ENCODE peak calls at places on chromosomes 2 and 18, in five cellular contexts. One of them, this sample, is unnamed.

GRCh38 chr2:109322646-109323045 is 193.6 kb downstream of the SH3RF3 start:
- DNase-seq in neural crest cell: no peak
- DNase-seq in Calu3: no peak
- DNase-seq in activated B cell treated with CpG ODN at 0.5 μM for 24 hours: no peak
- DNase-seq in heart left ventricle: no peak
- DNase-seq in this sample: no peak

GRCh38 chr2:227511239-227511930 is 39.4 kb downstream of the AGFG1 start:
- DNase-seq in neural crest cell: no peak
- DNase-seq in Calu3: no peak
- DNase-seq in activated B cell treated with CpG ODN at 0.5 μM for 24 hours: no peak
- DNase-seq in heart left ventricle: no peak
- DNase-seq in this sample: no peak

GRCh38 chr18:58045265-58046086 is 1.4 kb downstream of the NEDD4L start:
- DNase-seq in neural crest cell: peak
- DNase-seq in Calu3: peak
- DNase-seq in activated B cell treated with CpG ODN at 0.5 μM for 24 hours: peak
- DNase-seq in heart left ventricle: peak
- DNase-seq in this sample: peak

GRCh38 chr2:6538607-6539006 is 327.1 kb downstream of the CMPK2 start:
- DNase-seq in neural crest cell: no peak
- DNase-seq in Calu3: no peak
- DNase-seq in activated B cell treated with CpG ODN at 0.5 μM for 24 hours: no peak
- DNase-seq in heart left ventricle: no peak
- DNase-seq in this sample: no peak

GRCh38 chr2:12169060-12169406 is 422.6 kb downstream of the LPIN1 start:
- DNase-seq in neural crest cell: no peak
- DNase-seq in Calu3: no peak
- DNase-seq in activated B cell treated with CpG ODN at 0.5 μM for 24 hours: no peak
- DNase-seq in heart left ventricle: peak
- DNase-seq in this sample: no peak

GRCh38 chr2:64374686-64375085 is 79.3 kb upstream of the LGALSL start:
- DNase-seq in neural crest cell: no peak
- DNase-seq in Calu3: no peak
- DNase-seq in activated B cell treated with CpG ODN at 0.5 μM for 24 hours: no peak
- DNase-seq in heart left ventricle: peak
- DNase-seq in this sample: no peak

GRCh38 chr2:170820647-170821630 is 4.3 kb downstream of the GAD1 start:
- DNase-seq in neural crest cell: no peak
- DNase-seq in Calu3: no peak
- DNase-seq in activated B cell treated with CpG ODN at 0.5 μM for 24 hours: no peak
- DNase-seq in heart left ventricle: no peak
- DNase-seq in this sample: no peak

GRCh38 chr2:100767224-100767653 is 52.7 kb upstream of the NPAS2 start:
- DNase-seq in neural crest cell: no peak
- DNase-seq in Calu3: no peak
- DNase-seq in activated B cell treated with CpG ODN at 0.5 μM for 24 hours: no peak
- DNase-seq in heart left ventricle: no peak
- DNase-seq in this sample: no peak

GRCh38 chr2:168072626-168073303 is 174.6 kb downstream of the STK39 start:
- DNase-seq in neural crest cell: no peak
- DNase-seq in Calu3: no peak
- DNase-seq in activated B cell treated with CpG ODN at 0.5 μM for 24 hours: no peak
- DNase-seq in heart left ventricle: no peak
- DNase-seq in this sample: no peak

GRCh38 chr2:230319211-230319862 is 7.7 kb upstream of the SP140L start:
- DNase-seq in neural crest cell: no peak
- DNase-seq in Calu3: no peak
- DNase-seq in activated B cell treated with CpG ODN at 0.5 μM for 24 hours: no peak
- DNase-seq in heart left ventricle: no peak
- DNase-seq in this sample: no peak

GRCh38 chr2:41830600-41830999 is 217.2 kb upstream of the PKDCC start:
- DNase-seq in neural crest cell: no peak
- DNase-seq in Calu3: no peak
- DNase-seq in activated B cell treated with CpG ODN at 0.5 μM for 24 hours: no peak
- DNase-seq in heart left ventricle: no peak
- DNase-seq in this sample: no peak

GRCh38 chr2:30421551-30422436 is 25.3 kb upstream of the LCLAT1 start:
- DNase-seq in neural crest cell: peak
- DNase-seq in Calu3: no peak
- DNase-seq in activated B cell treated with CpG ODN at 0.5 μM for 24 hours: no peak
- DNase-seq in heart left ventricle: peak
- DNase-seq in this sample: no peak

GRCh38 chr2:33670392-33670937 is 71.4 kb upstream of the FAM98A start:
- DNase-seq in neural crest cell: no peak
- DNase-seq in Calu3: no peak
- DNase-seq in activated B cell treated with CpG ODN at 0.5 μM for 24 hours: no peak
- DNase-seq in heart left ventricle: no peak
- DNase-seq in this sample: no peak
- TF ChIP-seq CTCF in neural crest cell: peak
- TF ChIP-seq CTCF in Calu3: no peak
- TF ChIP-seq CTCF in activated B cell treated with CpG ODN at 0.5 μM for 24 hours: no peak
- TF ChIP-seq CTCF in heart left ventricle: no peak
- TF ChIP-seq CTCF in this sample: no peak

DNA sequence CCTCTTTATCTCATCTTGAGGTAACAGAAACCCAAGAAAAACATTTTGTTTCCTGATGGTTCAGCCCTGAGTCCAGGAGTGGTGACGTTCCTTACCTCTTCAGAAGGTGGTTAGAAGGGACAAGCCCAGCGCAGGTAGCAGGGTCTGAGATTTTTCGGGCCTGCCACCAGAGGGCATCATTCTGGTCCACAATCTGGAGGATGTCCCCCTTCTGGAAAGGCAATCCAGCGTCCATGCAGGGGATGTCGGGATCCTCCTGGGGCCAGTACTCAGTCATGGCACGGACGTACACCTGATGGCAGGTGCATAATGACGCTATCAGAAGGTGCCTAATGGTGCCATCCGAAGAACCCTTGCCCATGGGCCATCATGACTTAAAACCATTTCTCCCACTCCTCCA is 17.7 kb downstream of the MPP4 start:
- DNase-seq in neural crest cell: peak
- DNase-seq in Calu3: peak
- DNase-seq in activated B cell treated with CpG ODN at 0.5 μM for 24 hours: no peak
- DNase-seq in heart left ventricle: no peak
- DNase-seq in this sample: no peak
- TF ChIP-seq CTCF in neural crest cell: peak
- TF ChIP-seq CTCF in Calu3: peak
- TF ChIP-seq CTCF in activated B cell treated with CpG ODN at 0.5 μM for 24 hours: no peak
- TF ChIP-seq CTCF in heart left ventricle: peak
- TF ChIP-seq CTCF in this sample: no peak

GRCh38 chr2:26569216-26570082 is 71.7 kb downstream of the CIB4 start:
- DNase-seq in neural crest cell: no peak
- DNase-seq in Calu3: no peak
- DNase-seq in activated B cell treated with CpG ODN at 0.5 μM for 24 hours: no peak
- DNase-seq in heart left ventricle: no peak
- DNase-seq in this sample: no peak

GRCh38 chr2:26570083-26570430 is 71.1 kb downstream of the CIB4 start:
- DNase-seq in neural crest cell: no peak
- DNase-seq in Calu3: no peak
- DNase-seq in activated B cell treated with CpG ODN at 0.5 μM for 24 hours: no peak
- DNase-seq in heart left ventricle: no peak
- DNase-seq in this sample: no peak

GRCh38 chr2:26567534-26567933 is 73.6 kb downstream of the CIB4 start:
- DNase-seq in neural crest cell: no peak
- DNase-seq in Calu3: no peak
- DNase-seq in activated B cell treated with CpG ODN at 0.5 μM for 24 hours: no peak
- DNase-seq in heart left ventricle: no peak
- DNase-seq in this sample: peak

GRCh38 chr2:26566081-26566375 is 75.1 kb downstream of the CIB4 start:
- DNase-seq in neural crest cell: no peak
- DNase-seq in Calu3: no peak
- DNase-seq in activated B cell treated with CpG ODN at 0.5 μM for 24 hours: no peak
- DNase-seq in heart left ventricle: no peak
- DNase-seq in this sample: no peak

DNA sequence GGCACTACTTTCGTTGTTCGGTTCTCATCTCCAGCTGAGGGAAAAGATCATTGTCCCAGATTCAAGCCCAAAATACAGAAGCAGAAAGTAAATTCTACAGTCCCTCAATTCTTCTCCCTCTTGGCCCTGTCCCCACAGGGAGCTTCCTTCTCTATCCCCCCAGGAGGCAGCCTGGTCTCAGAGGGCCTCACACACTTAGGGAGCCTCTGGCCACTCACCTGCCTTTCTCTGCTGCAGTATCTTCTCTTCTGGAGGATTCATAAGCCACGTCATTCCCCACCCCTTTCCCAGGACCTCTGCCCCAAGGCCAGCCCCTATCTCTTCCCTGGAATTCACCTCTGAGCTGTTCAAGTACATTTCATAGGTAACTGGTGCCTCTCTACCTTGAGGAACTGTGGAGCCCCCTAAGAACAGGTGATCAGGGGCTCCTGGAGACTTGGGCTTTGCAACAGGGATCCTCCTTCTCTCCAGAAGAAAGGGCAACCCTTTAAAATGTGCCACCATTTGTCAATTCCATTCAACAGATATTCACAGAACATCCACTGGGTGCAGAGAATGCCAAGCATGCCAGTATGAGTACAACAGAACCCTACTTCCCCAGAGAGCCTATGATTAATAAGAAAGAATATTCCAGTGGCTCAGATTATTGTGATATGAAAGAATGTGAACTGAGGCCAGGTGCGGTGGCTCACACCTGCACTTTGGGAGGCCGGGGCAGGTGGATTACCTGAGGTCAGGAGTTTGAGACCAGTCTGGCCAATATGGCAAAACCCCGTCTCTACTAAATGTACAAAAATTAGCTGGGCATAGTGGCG is 72.9 kb downstream of the CIB4 start:
- DNase-seq in neural crest cell: no peak
- DNase-seq in Calu3: no peak
- DNase-seq in activated B cell treated with CpG ODN at 0.5 μM for 24 hours: no peak
- DNase-seq in heart left ventricle: no peak
- DNase-seq in this sample: no peak
- TF ChIP-seq CTCF in neural crest cell: no peak
- TF ChIP-seq CTCF in Calu3: no peak
- TF ChIP-seq CTCF in activated B cell treated with CpG ODN at 0.5 μM for 24 hours: no peak
- TF ChIP-seq CTCF in heart left ventricle: no peak
- TF ChIP-seq CTCF in this sample: no peak

GRCh38 chr2:24747299-24747698 is 45.9 kb downstream of the PTRHD1 start:
- DNase-seq in neural crest cell: no peak
- DNase-seq in Calu3: no peak
- DNase-seq in activated B cell treated with CpG ODN at 0.5 μM for 24 hours: no peak
- DNase-seq in heart left ventricle: no peak
- DNase-seq in this sample: no peak

GRCh38 chr2:24745825-24746224 is 47.4 kb downstream of the PTRHD1 start:
- DNase-seq in neural crest cell: no peak
- DNase-seq in Calu3: no peak
- DNase-seq in activated B cell treated with CpG ODN at 0.5 μM for 24 hours: no peak
- DNase-seq in heart left ventricle: no peak
- DNase-seq in this sample: no peak

GRCh38 chr2:24754985-24755690 is 38.1 kb downstream of the PTRHD1 start:
- DNase-seq in neural crest cell: no peak
- DNase-seq in Calu3: no peak
- DNase-seq in activated B cell treated with CpG ODN at 0.5 μM for 24 hours: no peak
- DNase-seq in heart left ventricle: no peak
- DNase-seq in this sample: no peak

GRCh38 chr2:24743914-24744313 is 49.3 kb downstream of the PTRHD1 start:
- DNase-seq in neural crest cell: no peak
- DNase-seq in Calu3: no peak
- DNase-seq in activated B cell treated with CpG ODN at 0.5 μM for 24 hours: no peak
- DNase-seq in heart left ventricle: no peak
- DNase-seq in this sample: no peak

DNA sequence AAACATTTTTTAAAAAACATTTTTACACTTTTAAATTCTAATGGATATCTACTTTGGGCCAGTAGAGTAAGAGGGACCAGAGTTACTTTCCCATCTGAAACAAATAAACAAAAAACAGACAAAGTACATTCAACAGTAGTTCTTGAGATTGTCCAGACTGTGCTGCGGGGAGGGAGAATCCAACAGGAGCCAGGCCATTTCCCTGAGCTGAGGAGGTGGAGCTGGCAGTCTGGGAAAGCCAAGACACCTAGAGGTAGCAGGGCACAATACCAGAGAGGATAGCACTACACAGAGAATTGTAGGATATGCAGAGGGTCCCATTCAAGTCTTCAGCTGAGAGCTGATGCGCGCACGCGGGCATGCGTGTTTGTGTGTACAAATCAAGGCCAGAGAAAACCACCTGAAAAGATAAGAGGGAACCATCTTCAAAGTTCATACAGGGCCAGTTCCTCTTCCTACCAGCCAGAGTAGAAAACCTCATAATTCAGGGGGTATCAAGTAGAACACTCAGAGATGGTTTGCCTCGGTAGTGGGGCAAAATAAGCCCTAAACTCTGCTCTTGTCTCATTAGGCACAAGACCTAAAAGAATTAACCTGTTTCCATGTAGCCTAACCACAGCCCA is 44.0 kb downstream of the PTRHD1 start:
- DNase-seq in neural crest cell: no peak
- DNase-seq in Calu3: no peak
- DNase-seq in activated B cell treated with CpG ODN at 0.5 μM for 24 hours: no peak
- DNase-seq in heart left ventricle: no peak
- DNase-seq in this sample: no peak
- TF ChIP-seq CTCF in neural crest cell: no peak
- TF ChIP-seq CTCF in Calu3: no peak
- TF ChIP-seq CTCF in activated B cell treated with CpG ODN at 0.5 μM for 24 hours: no peak
- TF ChIP-seq CTCF in heart left ventricle: no peak
- TF ChIP-seq CTCF in this sample: no peak

GRCh38 chr2:204885747-204886146 is 340.5 kb downstream of the PARD3B start:
- DNase-seq in neural crest cell: no peak
- DNase-seq in Calu3: peak
- DNase-seq in activated B cell treated with CpG ODN at 0.5 μM for 24 hours: no peak
- DNase-seq in heart left ventricle: no peak
- DNase-seq in this sample: no peak
- TF ChIP-seq CTCF in neural crest cell: no peak
- TF ChIP-seq CTCF in Calu3: no peak
- TF ChIP-seq CTCF in activated B cell treated with CpG ODN at 0.5 μM for 24 hours: no peak
- TF ChIP-seq CTCF in heart left ventricle: no peak
- TF ChIP-seq CTCF in this sample: no peak

DNA sequence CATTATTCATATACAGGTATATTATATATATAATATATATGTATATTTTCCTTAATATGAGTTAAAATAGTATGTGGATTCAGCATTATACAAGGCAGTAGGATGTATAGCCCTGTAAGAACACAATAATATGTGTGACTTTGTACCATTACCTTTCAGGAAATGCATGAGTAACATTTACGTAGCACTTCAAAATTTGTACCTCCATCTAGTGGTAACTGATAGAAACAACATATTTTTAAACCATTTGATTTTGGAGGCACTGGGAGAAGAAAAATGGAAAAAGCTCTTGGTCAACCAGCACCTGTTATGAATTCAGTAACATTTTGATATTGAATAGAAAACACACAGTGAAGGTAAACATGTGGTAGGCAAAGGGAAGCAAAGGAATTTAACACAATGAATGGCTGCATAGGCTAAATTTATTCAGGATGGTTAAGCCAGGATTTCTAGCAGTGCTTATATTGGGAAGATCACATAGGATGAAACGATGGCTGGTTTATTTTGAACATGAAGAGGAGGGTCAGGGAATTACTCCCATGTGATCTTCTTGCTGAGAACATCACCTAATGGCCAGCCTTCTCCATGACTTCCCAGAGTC is 565.5 kb downstream of the CCDC85A start:
- DNase-seq in neural crest cell: no peak
- DNase-seq in Calu3: no peak
- DNase-seq in activated B cell treated with CpG ODN at 0.5 μM for 24 hours: no peak
- DNase-seq in heart left ventricle: no peak
- DNase-seq in this sample: no peak
- TF ChIP-seq CTCF in neural crest cell: peak
- TF ChIP-seq CTCF in Calu3: no peak
- TF ChIP-seq CTCF in activated B cell treated with CpG ODN at 0.5 μM for 24 hours: no peak
- TF ChIP-seq CTCF in heart left ventricle: peak
- TF ChIP-seq CTCF in this sample: peak

This sample was measured in mesothelial cell of epicardium.